ENCODE peak calls at places on chromosomes 4 and X, in four cellular contexts. C is left ventricle myocardium inferior, U is Panc1, N is right atrium auricular region. F is an unnamed sample.

GRCh38 chr4:183611210-183611830 is 47.7 kb downstream of the RWDD4 start:
- DNase-seq in U (no peak), C (no peak), N (no peak), F (no peak)

GRCh38 chr4:80615099-80615498 is 279.6 kb downstream of the CFAP299 start:
- DNase-seq in C (no peak), N (no peak), U (no peak), F (no peak)

GRCh38 chr4:162209706-162210105 is 45.9 kb upstream of the FSTL5 start:
- DNase-seq in N (no peak), C (no peak), U (no peak), F (no peak)

GRCh38 chrX:25810202-25810601 is 327.9 kb upstream of the MAGEB18 start:
- DNase-seq in N (no peak), U (no peak), C (no peak), F (no peak)

GRCh38 chr4:39823193-39823592 is 125.3 kb downstream of the UBE2K start:
- DNase-seq in C (no peak), N (peak; percentile 57), U (no peak), F (no peak)

GRCh38 chr4:128831526-128832252 is 22.2 kb downstream of the JADE1 start:
- DNase-seq in N (no peak), U (no peak), C (no peak), F (no peak)

GRCh38 chr4:184096561-184097239 is 121.0 kb downstream of the ENPP6 start:
- DNase-seq in N (no peak), U (no peak), C (no peak), F (no peak)

GRCh38 chr4:62881210-62881609 is 1528.0 kb downstream of the TECRL start:
- DNase-seq in C (no peak), N (no peak), U (no peak), F (no peak)

GRCh38 chr4:124092101-124093057 is 620.2 kb downstream of the ANKRD50 start:
- DNase-seq in C (peak; percentile 12), N (no peak), U (no peak), F (no peak)

GRCh38 chr4:178351185-178351584 is 908.9 kb upstream of the AGA start:
- DNase-seq in N (no peak), U (no peak), C (no peak), F (no peak)

GRCh38 chr4:66955784-66956183 is 589.5 kb downstream of the CENPC start:
- DNase-seq in N (no peak), U (no peak), C (no peak), F (no peak)

GRCh38 chr4:170875868-170876267 is 786.1 kb upstream of the AADAT start:
- DNase-seq in U (no peak), N (no peak), C (no peak), F (no peak)

GRCh38 chr4:87108142-87108546 is 112.3 kb downstream of the KLHL8 start:
- DNase-seq in N (no peak), U (peak; percentile 41), C (no peak), F (no peak)

GRCh38 chrX:20116087-20116574 is 576 bp downstream of the MAP7D2 start:
- DNase-seq in C (no peak), N (no peak), U (no peak), F (no peak)

GRCh38 chrX:154444001-154444754 is at the start of gene FAM50A:
- DNase-seq in U (no peak), N (peak; percentile 78), C (peak; percentile 87), F (peak; percentile 58)
- H3K36me3 ChIP-seq in U (peaks cover 2% of the 10 kb centered on the region), N (peaks cover 33% of the 10 kb centered on the region), C (peaks cover 41% of the 10 kb centered on the region), F (peaks cover 34% of the 10 kb centered on the region)

DNA sequence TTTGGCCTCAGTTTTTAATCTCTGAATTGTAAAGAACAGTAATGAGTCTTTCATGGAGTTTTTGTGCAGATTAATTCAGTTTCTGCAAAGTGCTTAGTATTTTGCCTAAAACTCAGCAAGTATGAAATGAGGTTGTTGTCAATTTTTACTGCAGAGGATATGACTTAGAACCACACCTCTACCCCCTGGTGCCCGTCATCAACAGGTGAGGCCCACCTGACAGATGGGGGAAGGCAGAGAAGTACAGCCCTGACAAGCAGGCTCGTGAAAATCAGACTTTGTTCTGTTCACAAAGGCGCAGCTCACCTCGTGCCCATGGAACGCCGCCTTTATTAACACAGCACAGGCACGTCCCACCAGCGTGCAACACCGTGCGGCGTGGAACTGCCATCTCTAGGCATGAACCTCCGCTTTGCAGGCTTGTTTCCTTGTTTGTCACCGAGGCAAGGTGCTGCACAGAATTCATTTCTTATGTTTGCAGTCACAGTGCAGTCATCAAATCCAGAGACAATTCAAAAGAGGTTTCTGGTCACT is 13.3 kb downstream of the CYP4V2 start:
- DNase-seq in U (no peak), N (no peak), C (no peak), F (no peak)
- H3K4me3 ChIP-seq in U (no peak overlapping the region), N (peak overlapping the region; percentile 26), C (no peak overlapping the region), F (peak overlapping the region; percentile 12)

GRCh38 chr4:121339824-121340223 is 41.0 kb downstream of the QRFPR start:
- DNase-seq in U (no peak), N (no peak), C (no peak), F (no peak)
- H3K27ac ChIP-seq in U (no peak overlapping the region), N (no peak overlapping the region), C (no peak overlapping the region), F (no peak overlapping the region)

DNA sequence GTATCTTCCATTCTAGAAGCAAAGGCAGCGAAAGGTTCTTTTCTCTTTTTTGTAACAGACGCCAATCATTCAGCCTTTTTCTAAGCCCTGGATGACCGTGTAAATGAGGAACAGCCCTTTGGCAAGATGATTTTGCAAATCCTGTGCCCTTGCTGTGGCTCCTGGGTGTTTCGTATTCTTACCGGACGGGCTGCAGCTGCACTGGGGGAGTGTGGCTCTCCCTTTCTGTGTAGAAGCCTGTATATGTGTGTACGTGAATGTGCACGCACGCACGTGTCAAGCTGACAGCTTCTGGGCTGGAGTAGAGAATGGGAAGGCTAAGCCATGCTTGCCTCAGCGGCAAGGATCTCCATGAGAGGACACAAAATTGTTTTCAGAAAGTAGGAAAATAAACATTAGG is 8.2 kb downstream of the GRPEL1 start:
- DNase-seq in C (no peak), N (no peak), U (no peak), F (no peak)
- H3K36me3 ChIP-seq in C (peaks cover 84% of the 10 kb centered on the region), N (peaks cover 84% of the 10 kb centered on the region), U (peaks cover 11% of the 10 kb centered on the region), F (peaks cover 24% of the 10 kb centered on the region)

DNA sequence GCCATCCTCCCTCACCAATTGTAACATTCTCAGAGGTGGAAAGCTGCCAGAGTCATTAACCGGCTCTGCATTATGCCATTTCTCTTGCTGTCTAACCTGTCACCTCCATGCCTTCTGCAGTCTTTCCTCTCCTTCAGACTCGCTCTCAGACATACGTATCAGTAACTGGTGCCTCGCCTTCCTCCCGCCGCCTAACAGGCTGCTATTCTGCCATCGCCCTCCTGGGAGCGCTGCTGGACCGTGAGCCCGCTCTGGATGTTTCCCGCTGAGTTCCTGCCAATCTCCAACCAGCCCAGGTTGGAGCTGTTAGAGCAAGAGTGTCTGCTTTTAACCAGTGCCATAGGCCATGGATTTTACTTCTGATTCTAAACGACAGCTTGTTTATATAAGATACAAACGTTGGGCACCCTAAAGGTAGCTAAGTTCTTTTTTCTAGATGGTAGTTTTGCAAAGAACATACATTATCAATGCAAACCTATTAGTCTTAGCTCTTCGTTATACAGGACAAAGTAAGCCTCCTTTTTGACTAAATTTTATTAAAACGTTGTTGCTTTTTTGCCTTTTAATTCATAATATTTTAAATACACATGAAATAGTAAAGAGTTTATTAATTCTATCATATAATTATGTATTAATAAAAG is 59.5 kb upstream of the NEIL3 start:
- DNase-seq in C (peak; percentile 44), U (peak; percentile 36), N (peak; percentile 72), F (peak; percentile 66)
- H3K4me3 ChIP-seq in C (no peak overlapping the region), U (no peak overlapping the region), N (no peak overlapping the region), F (no peak overlapping the region)

GRCh38 chr4:118889313-118889694 is 650 bp downstream of the SYNPO2 start:
- DNase-seq in C (no peak), U (no peak), N (no peak), F (no peak)
- H3K27ac ChIP-seq in C (peak overlapping the region; percentile 88), U (no peak overlapping the region), N (peak overlapping the region; percentile 84), F (no peak overlapping the region)

GRCh38 chr4:522438-522837 is 23.4 kb downstream of the PIGG start:
- DNase-seq in N (no peak), U (no peak), C (no peak), F (no peak)

GRCh38 chr4:521636-522330 is 22.8 kb downstream of the PIGG start:
- DNase-seq in N (no peak), U (no peak), C (no peak), F (no peak)

GRCh38 chr4:524196-524595 is 25.2 kb downstream of the PIGG start:
- DNase-seq in N (no peak), U (no peak), C (no peak), F (no peak)

GRCh38 chr4:523601-524000 is 24.6 kb downstream of the PIGG start:
- DNase-seq in N (no peak), U (no peak), C (no peak), F (no peak)

DNA sequence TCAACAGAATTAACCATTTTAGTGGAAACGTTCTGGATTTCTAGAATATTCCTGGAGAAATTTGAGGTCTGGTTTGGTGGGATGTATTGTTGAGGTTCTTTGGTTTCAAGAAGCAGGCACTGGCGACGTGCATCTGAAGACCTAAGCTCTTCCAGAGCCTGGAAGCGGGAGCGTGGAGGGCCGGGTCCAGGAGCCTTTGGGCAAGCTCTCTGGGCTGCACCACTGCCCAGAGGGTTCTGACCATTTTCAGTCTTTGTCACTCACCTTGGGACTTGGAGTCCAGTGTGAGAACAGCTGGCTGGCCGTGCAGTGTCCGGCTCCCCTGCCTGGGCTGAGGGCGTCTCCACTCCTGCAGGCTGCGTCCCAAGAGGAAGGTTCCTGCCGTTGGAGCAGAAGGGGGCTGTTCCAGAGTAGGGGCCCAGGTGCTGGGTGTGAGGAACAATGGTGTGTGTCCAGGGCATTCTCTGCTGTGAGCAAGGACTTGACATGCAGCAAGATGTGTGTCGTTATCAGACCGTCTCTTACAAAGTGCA is 24.0 kb downstream of the PIGG start:
- DNase-seq in U (no peak), C (no peak), N (no peak), F (no peak)
- H3K36me3 ChIP-seq in U (peaks cover 2% of the 10 kb centered on the region), C (peaks cover 85% of the 10 kb centered on the region), N (peaks cover 68% of the 10 kb centered on the region), F (peaks cover 89% of the 10 kb centered on the region)

DNA sequence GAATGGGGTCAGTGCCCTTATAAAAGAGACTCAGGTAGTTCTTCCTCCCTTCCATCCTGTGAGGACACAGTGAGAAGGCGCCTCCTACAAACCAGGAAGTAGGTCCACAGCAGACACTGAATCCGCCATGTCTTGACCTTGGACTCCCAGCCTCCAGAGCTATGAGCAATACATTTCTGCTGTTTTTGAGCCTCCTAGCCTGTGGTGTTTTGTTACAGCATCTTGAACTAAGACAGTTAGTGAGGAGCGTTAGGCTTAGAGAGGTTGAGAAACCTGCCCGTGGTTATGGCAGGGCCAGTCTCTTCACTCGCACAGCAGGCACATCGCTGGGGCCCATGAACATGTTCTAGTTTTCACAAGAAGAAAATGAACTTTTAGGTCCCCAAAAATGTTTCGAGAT is 19.7 kb downstream of the SHROOM2 start:
- DNase-seq in U (no peak), N (no peak), C (no peak), F (no peak)
- H3K4me3 ChIP-seq in U (no peak overlapping the region), N (no peak overlapping the region), C (no peak overlapping the region), F (no peak overlapping the region)

GRCh38 chr4:173014113-173014558 is 154.5 kb upstream of the GALNT7 start:
- DNase-seq in C (peak; percentile 23), U (no peak), N (no peak), F (no peak)
- H3K27ac ChIP-seq in C (no peak overlapping the region), U (peak overlapping the region; percentile 66), N (no peak overlapping the region), F (no peak overlapping the region)